ENCODE peak calls at places on chromosomes 3 and 15, in five cellular contexts. One of them, this sample, is unnamed.

GRCh38 chr3:122092460-122093165 is 37.5 kb downstream of the CD86 start:
- DNase-seq in HCT116: peak
- DNase-seq in IMR-90: peak
- DNase-seq in A549: peak
- DNase-seq in vagina: no peak
- DNase-seq in this sample: no peak

GRCh38 chr3:63351159-63352007 is 73.3 kb downstream of the SYNPR start:
- DNase-seq in vagina: no peak
- DNase-seq in A549: peak
- DNase-seq in HCT116: peak
- DNase-seq in IMR-90: peak
- DNase-seq in this sample: no peak

GRCh38 chr3:194421-194820 is 2.1 kb upstream of the CHL1 start:
- DNase-seq in IMR-90: no peak
- DNase-seq in A549: no peak
- DNase-seq in vagina: no peak
- DNase-seq in HCT116: no peak
- DNase-seq in this sample: no peak

GRCh38 chr15:92074646-92075045 is 221.1 kb downstream of the SLCO3A1 start:
- DNase-seq in IMR-90: peak
- DNase-seq in A549: peak
- DNase-seq in HCT116: no peak
- DNase-seq in vagina: no peak
- DNase-seq in this sample: no peak

GRCh38 chr3:100879445-100879844 is 113.8 kb downstream of the ABI3BP start:
- DNase-seq in A549: no peak
- DNase-seq in vagina: no peak
- DNase-seq in IMR-90: no peak
- DNase-seq in HCT116: no peak
- DNase-seq in this sample: no peak

GRCh38 chr15:30985081-30985531 is 6.3 kb downstream of the MTMR10 start:
- DNase-seq in HCT116: no peak
- DNase-seq in IMR-90: peak
- DNase-seq in A549: no peak
- DNase-seq in vagina: no peak
- DNase-seq in this sample: no peak

GRCh38 chr15:62228604-62229003 is 63.5 kb upstream of the C2CD4B start:
- DNase-seq in IMR-90: no peak
- DNase-seq in vagina: no peak
- DNase-seq in A549: no peak
- DNase-seq in HCT116: no peak
- DNase-seq in this sample: no peak

GRCh38 chr3:66450389-66451022 is 50.3 kb downstream of the LRIG1 start:
- DNase-seq in HCT116: no peak
- DNase-seq in vagina: no peak
- DNase-seq in A549: no peak
- DNase-seq in IMR-90: peak
- DNase-seq in this sample: no peak

GRCh38 chr3:97810779-97811390 is 10.9 kb upstream of the CRYBG3 start:
- DNase-seq in A549: no peak
- DNase-seq in vagina: no peak
- DNase-seq in IMR-90: peak
- DNase-seq in HCT116: no peak
- DNase-seq in this sample: no peak

GRCh38 chr15:74783072-74783807 is 1.4 kb downstream of the CSK start:
- DNase-seq in IMR-90: peak
- DNase-seq in HCT116: no peak
- DNase-seq in vagina: no peak
- DNase-seq in A549: no peak
- DNase-seq in this sample: no peak

GRCh38 chr15:99507016-99507731 is 58.6 kb upstream of the MEF2A start:
- DNase-seq in IMR-90: peak
- DNase-seq in vagina: no peak
- DNase-seq in A549: no peak
- DNase-seq in HCT116: no peak
- DNase-seq in this sample: no peak

GRCh38 chr3:65485826-65486592 is 552.7 kb downstream of the MAGI1 start:
- DNase-seq in HCT116: no peak
- DNase-seq in vagina: no peak
- DNase-seq in IMR-90: peak
- DNase-seq in A549: no peak
- DNase-seq in this sample: no peak

GRCh38 chr15:72916939-72917338 is 133.4 kb upstream of the ADPGK start:
- DNase-seq in IMR-90: no peak
- DNase-seq in HCT116: no peak
- DNase-seq in vagina: no peak
- DNase-seq in A549: no peak
- DNase-seq in this sample: no peak

GRCh38 chr15:48636511-48636910 is 9.0 kb downstream of the FBN1 start:
- DNase-seq in HCT116: no peak
- DNase-seq in IMR-90: no peak
- DNase-seq in vagina: no peak
- DNase-seq in A549: no peak
- DNase-seq in this sample: no peak

GRCh38 chr3:109275702-109276293 is 40.5 kb downstream of the DPPA2 start:
- DNase-seq in vagina: no peak
- DNase-seq in A549: peak
- DNase-seq in IMR-90: peak
- DNase-seq in HCT116: peak
- DNase-seq in this sample: no peak

GRCh38 chr15:29278436-29279099 is 8.9 kb upstream of the NSMCE3 start:
- DNase-seq in HCT116: peak
- DNase-seq in IMR-90: peak
- DNase-seq in vagina: no peak
- DNase-seq in A549: no peak
- DNase-seq in this sample: no peak

GRCh38 chr15:75089781-75090734 is 66.7 kb downstream of the PPCDC start:
- DNase-seq in vagina: no peak
- DNase-seq in A549: no peak
- DNase-seq in HCT116: no peak
- DNase-seq in IMR-90: no peak
- DNase-seq in this sample: no peak

GRCh38 chr3:128113817-128114794 is 9.5 kb downstream of the RUVBL1 start:
- DNase-seq in IMR-90: no peak
- DNase-seq in vagina: no peak
- DNase-seq in HCT116: no peak
- DNase-seq in A549: no peak
- DNase-seq in this sample: no peak

GRCh38 chr3:105965384-105965783 is 96.6 kb upstream of the CBLB start:
- DNase-seq in A549: no peak
- DNase-seq in IMR-90: peak
- DNase-seq in vagina: no peak
- DNase-seq in HCT116: no peak
- DNase-seq in this sample: no peak

GRCh38 chr3:43425829-43426228 is 139.5 kb downstream of the SNRK start:
- DNase-seq in HCT116: no peak
- DNase-seq in vagina: no peak
- DNase-seq in IMR-90: no peak
- DNase-seq in A549: no peak
- DNase-seq in this sample: no peak
- H3K27ac ChIP-seq in HCT116: no peak
- H3K27ac ChIP-seq in vagina: no peak
- H3K27ac ChIP-seq in IMR-90: no peak
- H3K27ac ChIP-seq in A549: no peak
- H3K27ac ChIP-seq in this sample: no peak

DNA sequence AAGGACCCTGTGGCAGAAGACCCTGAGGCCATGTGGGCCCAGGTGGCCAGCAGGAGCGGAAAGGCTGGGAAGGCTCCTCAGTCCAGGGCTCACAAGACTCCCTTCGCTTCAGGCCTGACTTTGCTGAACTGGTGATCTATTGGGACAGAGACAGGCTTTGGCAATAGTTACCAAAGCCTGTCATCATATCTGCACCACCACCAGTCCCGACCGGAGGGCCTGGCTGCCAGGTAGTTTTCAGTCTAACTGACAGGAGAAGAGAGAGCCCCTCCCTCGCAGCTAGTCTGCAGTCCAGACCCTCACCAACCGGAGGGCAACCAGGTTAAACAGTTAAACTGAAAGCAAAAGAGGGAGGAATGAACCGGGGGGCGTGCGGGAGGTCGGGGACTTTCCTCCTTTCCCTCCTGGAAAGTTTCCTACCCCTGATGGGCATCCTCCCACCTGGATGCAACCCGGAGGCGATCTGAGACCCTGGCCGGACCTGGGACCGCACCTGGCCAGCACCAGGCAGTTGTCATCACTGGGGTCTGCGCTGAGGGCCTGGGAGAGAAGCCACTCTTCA is 521 bp downstream of the RAB27A start:
- DNase-seq in A549: peak
- DNase-seq in vagina: no peak
- DNase-seq in IMR-90: peak
- DNase-seq in HCT116: no peak
- DNase-seq in this sample: no peak
- TF ChIP-seq POLR2A in A549: no peak
- TF ChIP-seq POLR2A in vagina: no peak
- TF ChIP-seq POLR2A in IMR-90: no peak
- TF ChIP-seq POLR2A in HCT116: no peak
- TF ChIP-seq POLR2A in this sample: no peak

GRCh38 chr15:66655511-66655910 is 46.5 kb upstream of the SMAD6 start:
- DNase-seq in HCT116: no peak
- DNase-seq in IMR-90: no peak
- DNase-seq in A549: no peak
- DNase-seq in vagina: no peak
- DNase-seq in this sample: no peak
- H3K27ac ChIP-seq in HCT116: no peak
- H3K27ac ChIP-seq in IMR-90: no peak
- H3K27ac ChIP-seq in A549: no peak
- H3K27ac ChIP-seq in vagina: peak
- H3K27ac ChIP-seq in this sample: peak

GRCh38 chr15:85710340-85710842 is 84.3 kb downstream of the KLHL25 start:
- DNase-seq in A549: no peak
- DNase-seq in IMR-90: no peak
- DNase-seq in vagina: no peak
- DNase-seq in HCT116: no peak
- DNase-seq in this sample: no peak
- TF ChIP-seq POLR2A in A549: no peak
- TF ChIP-seq POLR2A in IMR-90: no peak
- TF ChIP-seq POLR2A in vagina: no peak
- TF ChIP-seq POLR2A in HCT116: no peak
- TF ChIP-seq POLR2A in this sample: no peak

DNA sequence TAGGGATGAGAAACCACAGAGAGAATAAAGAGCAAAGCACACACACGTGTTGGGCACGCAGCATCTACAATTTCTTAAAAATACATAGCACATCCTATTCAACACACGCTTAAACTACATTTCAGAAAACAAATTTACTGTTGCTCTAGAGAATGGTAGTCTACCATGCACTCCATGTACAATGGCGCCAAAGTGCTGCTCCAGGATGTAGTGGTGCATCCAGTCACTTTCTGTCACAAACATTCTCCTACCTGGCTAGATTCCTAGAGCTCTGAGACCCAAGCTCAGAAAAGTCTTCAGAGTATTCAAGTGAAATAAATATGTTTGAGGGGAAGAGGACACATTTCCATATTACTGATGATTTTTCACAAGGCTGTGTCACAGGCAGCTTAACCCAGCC is 374.3 kb downstream of the CTNNB1 start:
- DNase-seq in HCT116: no peak
- DNase-seq in IMR-90: no peak
- DNase-seq in A549: no peak
- DNase-seq in vagina: no peak
- DNase-seq in this sample: no peak
- H3K27ac ChIP-seq in HCT116: no peak
- H3K27ac ChIP-seq in IMR-90: no peak
- H3K27ac ChIP-seq in A549: no peak
- H3K27ac ChIP-seq in vagina: no peak
- H3K27ac ChIP-seq in this sample: no peak

GRCh38 chr3:158109804-158110657 is at the start of gene RSRC1:
- DNase-seq in HCT116: peak
- DNase-seq in IMR-90: peak
- DNase-seq in A549: peak
- DNase-seq in vagina: no peak
- DNase-seq in this sample: peak
- TF ChIP-seq POLR2A in HCT116: peak
- TF ChIP-seq POLR2A in IMR-90: peak
- TF ChIP-seq POLR2A in A549: peak
- TF ChIP-seq POLR2A in vagina: no peak
- TF ChIP-seq POLR2A in this sample: no peak

GRCh38 chr15:68782589-68783161 is 38.0 kb downstream of the ANP32A start:
- DNase-seq in vagina: peak
- DNase-seq in A549: no peak
- DNase-seq in IMR-90: no peak
- DNase-seq in HCT116: no peak
- DNase-seq in this sample: no peak
- H3K27ac ChIP-seq in vagina: no peak
- H3K27ac ChIP-seq in A549: no peak
- H3K27ac ChIP-seq in IMR-90: no peak
- H3K27ac ChIP-seq in HCT116: no peak
- H3K27ac ChIP-seq in this sample: no peak

DNA sequence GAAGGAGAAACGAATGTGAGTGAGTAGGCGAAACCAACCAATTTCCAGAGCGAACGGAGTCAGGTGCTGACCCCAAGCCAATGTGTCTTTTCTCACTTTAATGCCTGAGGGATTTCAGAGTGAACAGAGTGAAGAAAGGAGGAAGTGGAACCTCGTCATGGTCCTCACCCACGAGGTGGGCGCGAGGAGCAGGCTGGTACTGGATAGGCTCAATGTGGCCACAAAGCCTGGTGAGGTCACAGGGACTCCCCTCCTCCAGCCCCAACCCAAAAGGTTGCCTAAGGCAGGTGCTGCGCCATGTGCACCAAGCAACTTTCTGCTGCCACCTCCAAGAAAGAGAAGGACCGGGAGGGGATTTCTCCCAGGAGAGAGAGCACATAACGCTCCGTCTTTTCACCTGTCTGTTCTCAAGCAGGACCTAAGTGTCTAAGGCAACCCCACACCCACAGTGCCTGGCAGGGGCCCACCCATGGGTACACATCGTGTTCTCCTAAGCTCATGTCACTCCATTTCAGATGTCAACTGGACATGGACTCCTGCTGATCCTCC is 3.8 kb downstream of the NRROS start:
- DNase-seq in A549: no peak
- DNase-seq in IMR-90: no peak
- DNase-seq in vagina: no peak
- DNase-seq in HCT116: no peak
- DNase-seq in this sample: no peak
- TF ChIP-seq POLR2A in A549: no peak
- TF ChIP-seq POLR2A in IMR-90: no peak
- TF ChIP-seq POLR2A in vagina: no peak
- TF ChIP-seq POLR2A in HCT116: no peak
- TF ChIP-seq POLR2A in this sample: peak